ENCODE peak calls at places on chromosome 1, in six cellular contexts. Y is AG10803, P is epithelial cell of esophagus, U is Peyer's patch, F is cardiac muscle cell, G is ovary. C is an unnamed sample.

GRCh38 chr1:203065191-203065590 is 20.6 kb downstream of the MYOG start:
- DNase-seq in Y (no peak), G (no peak), U (no peak), F (no peak), P (no peak), C (no peak)

GRCh38 chr1:43381609-43382008 is 8.0 kb downstream of the MED8 start:
- DNase-seq in G (no peak), Y (no peak), P (no peak), F (no peak), U (no peak), C (no peak)

GRCh38 chr1:150237746-150238145 is 1.8 kb upstream of the ANP32E start:
- DNase-seq in F (no peak), G (no peak), Y (no peak), U (no peak), P (no peak), C (no peak)

GRCh38 chr1:185646202-185646683 is 87.9 kb upstream of the HMCN1 start:
- DNase-seq in U (no peak), G (peak; percentile 33), Y (peak; percentile 99), F (peak; percentile 85), P (peak; percentile 99), C (peak; percentile 99)

GRCh38 chr1:3080236-3080964 is 11.4 kb downstream of the PRDM16 start:
- DNase-seq in P (no peak), F (no peak), G (no peak), Y (no peak), U (no peak), C (no peak)

GRCh38 chr1:216330262-216330661 is 93.0 kb downstream of the USH2A start:
- DNase-seq in G (no peak), Y (no peak), F (no peak), U (no peak), P (no peak), C (no peak)

GRCh38 chr1:241311056-241311746 is 45.8 kb downstream of the RGS7 start:
- DNase-seq in U (no peak), G (no peak), Y (no peak), F (no peak), P (no peak), C (no peak)

GRCh38 chr1:25462732-25463131 is 32.0 kb downstream of the MACO1 start:
- DNase-seq in Y (no peak), G (no peak), F (no peak), P (no peak), U (no peak), C (no peak)

GRCh38 chr1:201019321-201019977 is 4.1 kb downstream of the KIF21B start:
- DNase-seq in Y (peak; percentile 31), P (peak; percentile 75), F (no peak), U (peak; percentile 93), G (no peak), C (peak; percentile 64)

GRCh38 chr1:50084389-50084788 is 24.3 kb upstream of the ELAVL4 start:
- DNase-seq in F (no peak), G (no peak), U (no peak), Y (no peak), P (no peak), C (no peak)

GRCh38 chr1:236618507-236618906 is 14.2 kb upstream of the HEATR1 start:
- DNase-seq in G (no peak), F (no peak), P (no peak), U (no peak), Y (no peak), C (no peak)

GRCh38 chr1:206834711-206835110 is 30.7 kb upstream of the IL20 start:
- DNase-seq in G (no peak), U (no peak), P (peak; percentile 68), Y (peak; percentile 61), F (no peak), C (no peak)

GRCh38 chr1:228794173-228794572 is 58.9 kb downstream of the RHOU start:
- DNase-seq in P (no peak), G (no peak), F (no peak), Y (no peak), U (no peak), C (no peak)

GRCh38 chr1:151024540-151025146 is 11.7 kb upstream of the BNIPL start:
- DNase-seq in F (peak; percentile 88), U (peak; percentile 92), G (peak; percentile 82), P (peak; percentile 80), Y (peak; percentile 73), C (peak; percentile 69)

GRCh38 chr1:205270271-205270670 is 42.5 kb downstream of the TMCC2 start:
- DNase-seq in P (no peak), F (no peak), U (no peak), Y (no peak), G (no peak), C (no peak)

GRCh38 chr1:107993920-107994319 is 28.9 kb upstream of the VAV3 start:
- DNase-seq in U (no peak), Y (no peak), G (no peak), P (peak; percentile 32), F (no peak), C (no peak)

GRCh38 chr1:17438176-17438976 is 1.1 kb downstream of the RCC2 start:
- DNase-seq in Y (peak; percentile 52), F (peak; percentile 77), P (peak; percentile 57), G (no peak), U (peak; percentile 87), C (peak; percentile 40)

GRCh38 chr1:109659997-109660755 is 4.3 kb downstream of the GSTM4 start:
- DNase-seq in F (no peak), P (no peak), Y (no peak), G (peak; percentile 78), U (no peak), C (no peak)

GRCh38 chr1:246698466-246699094 is 25.6 kb upstream of the SCCPDH start:
- DNase-seq in F (no peak), G (no peak), P (no peak), U (no peak), Y (no peak), C (no peak)
- H3K4me3 ChIP-seq in F (no peak overlapping the region), G (peak overlapping the region; percentile 26), P (peak overlapping the region; percentile 31), U (peak overlapping the region; percentile 24), Y (peak overlapping the region; percentile 50), C (peak overlapping the region; percentile 36)

GRCh38 chr1:183417691-183418491 is at the start of gene NMNAT2:
- DNase-seq in Y (no peak), G (no peak), F (peak; percentile 55), P (peak; percentile 38), U (no peak), C (peak; percentile 23)
- H3K4me3 ChIP-seq in Y (peak within 1 kb of the TSS; percentile 39), G (peak within 1 kb of the TSS; percentile 21), F (peak within 1 kb of the TSS; percentile 30), P (peak within 1 kb of the TSS; percentile 15), U (peak within 1 kb of the TSS; percentile 36), C (peak within 1 kb of the TSS; percentile 36)

GRCh38 chr1:179575497-179576314 is at the start of gene NPHS2:
- DNase-seq in Y (no peak), P (no peak), G (no peak), F (peak; percentile 20), U (no peak), C (no peak)
- H3K4me3 ChIP-seq in Y (no peak within 1 kb of the TSS), P (no peak within 1 kb of the TSS), G (no peak within 1 kb of the TSS), F (peak within 1 kb of the TSS; percentile 13), U (peak within 1 kb of the TSS; percentile 25), C (no peak within 1 kb of the TSS)

DNA sequence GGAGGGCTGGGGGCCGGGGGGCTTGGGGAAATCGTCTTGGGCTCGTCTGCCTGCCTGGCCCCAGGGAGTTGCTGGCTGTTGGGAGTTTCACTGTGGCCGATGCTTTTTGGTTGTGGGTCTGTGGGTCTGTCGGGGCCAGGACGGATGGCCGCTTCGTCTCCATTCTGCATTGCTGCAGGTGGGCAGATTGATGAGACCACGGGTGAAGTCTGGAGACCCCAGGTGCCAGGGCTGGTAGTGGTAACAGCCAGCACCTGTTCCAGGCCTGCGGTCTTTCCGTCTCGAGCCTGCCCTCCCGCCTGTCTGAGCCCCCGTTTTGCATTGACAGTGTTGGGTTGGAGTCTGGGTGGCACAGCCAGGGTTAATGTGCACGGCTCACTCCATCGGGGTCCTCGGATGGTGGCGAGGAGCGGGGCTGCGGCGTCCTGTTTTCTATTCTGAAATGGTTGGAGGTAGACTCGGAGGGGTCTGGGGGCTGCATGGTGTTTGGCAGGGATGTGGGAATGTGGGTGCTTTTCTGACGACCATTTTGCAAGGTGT is 24.2 kb downstream of the PRKCZ start:
- DNase-seq in P (no peak), G (no peak), F (no peak), U (no peak), Y (no peak), C (no peak)
- H3K4me3 ChIP-seq in P (no peak overlapping the region), G (no peak overlapping the region), F (no peak overlapping the region), U (no peak overlapping the region), Y (peak overlapping the region; percentile 54), C (no peak overlapping the region)